ENCODE peak calls at places on chromosomes 2 and 18, in six cellular contexts. K is NCI-H1694 treated with DMSO at 0.1 percent for 48 hours, C is iPS-NIHi11, D is GM04504, A is substantia nigra, X is anterior cingulate cortex. M is an unnamed sample.
A peak's percentile ranks its signal among the peaks of the same experiment; 100 is the strongest.

GRCh38 chr2:159108178-159108893 is 139.9 kb downstream of the TANC1 start:
- DNase-seq in K (no peak), C (no peak), D (no peak), A (no peak), X (no peak), M (no peak)

GRCh38 chr18:12911025-12911927 is 27.2 kb upstream of the PTPN2 start:
- DNase-seq in K (no peak), C (peak; percentile 46), D (no peak), A (no peak), X (no peak), M (no peak)

GRCh38 chr2:172783091-172783898 is 47.6 kb downstream of the RAPGEF4 start:
- DNase-seq in K (no peak), C (peak; percentile 23), D (peak; percentile 97), A (no peak), X (no peak), M (no peak)

GRCh38 chr2:5093056-5093455 is 599.1 kb upstream of the SOX11 start:
- DNase-seq in K (no peak), C (no peak), D (no peak), A (no peak), X (no peak), M (no peak)

GRCh38 chr18:50424877-50425690 is 50.2 kb downstream of the SKA1 start:
- DNase-seq in K (no peak), C (no peak), D (peak; percentile 12), A (no peak), X (no peak), M (no peak)

GRCh38 chr2:159897081-159897480 is 99.1 kb upstream of the CD302 start:
- DNase-seq in K (no peak), C (no peak), D (no peak), A (no peak), X (no peak), M (peak; percentile 32)

GRCh38 chr2:156340818-156341481 is 8.4 kb upstream of the NR4A2 start:
- DNase-seq in K (peak; percentile 75), C (no peak), D (no peak), A (no peak), X (no peak), M (peak; percentile 64)

GRCh38 chr2:72959995-72960981 is 43.0 kb downstream of the EMX1 start:
- DNase-seq in K (no peak), C (no peak), D (no peak), A (no peak), X (no peak), M (no peak)

GRCh38 chr2:99689135-99689742 is 199.4 kb upstream of the REV1 start:
- DNase-seq in K (no peak), C (no peak), D (no peak), A (no peak), X (no peak), M (no peak)

GRCh38 chr2:240251848-240252190 is 111.4 kb upstream of the OTOS start:
- DNase-seq in K (no peak), C (no peak), D (no peak), A (no peak), X (no peak), M (no peak)

GRCh38 chr2:226738191-226738820 is 61.3 kb downstream of the IRS1 start:
- DNase-seq in K (no peak), C (no peak), D (no peak), A (no peak), X (no peak), M (no peak)

GRCh38 chr2:106991866-106992265 is 105.9 kb upstream of the ST6GAL2 start:
- DNase-seq in K (no peak), C (no peak), D (no peak), A (no peak), X (no peak), M (no peak)

GRCh38 chr2:191521608-191522208 is 156.2 kb upstream of the NABP1 start:
- DNase-seq in K (peak; percentile 33), C (peak; percentile 38), D (no peak), A (no peak), X (no peak), M (peak; percentile 3)

GRCh38 chr2:136020831-136021230 is 35.4 kb upstream of the DARS1 start:
- DNase-seq in K (no peak), C (no peak), D (no peak), A (no peak), X (no peak), M (no peak)

GRCh38 chr18:34809697-34810096 is 99.6 kb downstream of the DTNA start:
- DNase-seq in K (peak; percentile 11), C (peak; percentile 50), D (peak; percentile 24), A (peak; percentile 62), X (no peak), M (peak; percentile 11)

GRCh38 chr2:211181626-211182025 is 625.2 kb downstream of the CPS1 start:
- DNase-seq in K (no peak), C (no peak), D (no peak), A (no peak), X (no peak), M (no peak)

GRCh38 chr2:239534581-239535412 is 134.0 kb upstream of the HDAC4 start:
- DNase-seq in K (no peak), C (no peak), D (no peak), A (no peak), X (no peak), M (no peak)

GRCh38 chr2:127220102-127220806 is at the start of gene CYP27C1:
- DNase-seq in K (no peak), C (peak; percentile 67), D (no peak), A (no peak), X (no peak), M (no peak)

GRCh38 chr2:2830576-2830975 is 499.5 kb upstream of the MYT1L start:
- DNase-seq in K (no peak), C (no peak), D (no peak), A (no peak), X (no peak), M (no peak)

GRCh38 chr2:156181208-156181607 is 151.3 kb downstream of the NR4A2 start:
- DNase-seq in K (no peak), C (no peak), D (no peak), A (no peak), X (no peak), M (no peak)

GRCh38 chr2:197008229-197008628 is 81.7 kb upstream of the PGAP1 start:
- DNase-seq in K (peak; percentile 54), C (no peak), D (no peak), A (no peak), X (no peak), M (no peak)

GRCh38 chr2:2101924-2102323 is 229.2 kb downstream of the MYT1L start:
- DNase-seq in K (no peak), C (no peak), D (no peak), A (no peak), X (no peak), M (peak; percentile 20)

GRCh38 chr2:232896111-232896510 is 26.0 kb downstream of the SNORC start:
- DNase-seq in K (no peak), C (no peak), D (no peak), A (no peak), X (no peak), M (no peak)

GRCh38 chr2:108868911-108869310 is 82.3 kb downstream of the CCDC138 start:
- DNase-seq in K (no peak), C (no peak), D (no peak), A (no peak), X (no peak), M (no peak)

GRCh38 chr18:22551536-22552151 is 133.9 kb upstream of the CTAGE1 start:
- DNase-seq in K (no peak), C (no peak), D (peak; percentile 52), A (no peak), X (no peak), M (no peak)

GRCh38 chr2:148719941-148720436 is 75.4 kb downstream of the EPC2 start:
- DNase-seq in K (no peak), C (no peak), D (no peak), A (no peak), X (no peak), M (no peak)

GRCh38 chr2:207768891-207769596 is 662 bp downstream of the FZD5 start:
- DNase-seq in K (no peak), C (no peak), D (no peak), A (no peak), X (peak; percentile 36), M (no peak)